ENCODE peak calls at places on chromosomes 4 and X, in five cellular contexts. S is K562, U is GM12878, P is HepG2, R is H1. V is an unnamed sample.

GRCh38 chr4:171353535-171353934 is 459.7 kb upstream of the GALNTL6 start:
- DNase-seq in P (no peak), U (no peak), S (no peak), R (no peak), V (no peak)

GRCh38 chr4:134126955-134127354 is 74.6 kb downstream of the PABPC4L start:
- DNase-seq in U (no peak), P (no peak), R (no peak), S (no peak), V (no peak)

GRCh38 chr4:112312610-112313239 is 15.6 kb downstream of the ALPK1 start:
- DNase-seq in R (no peak), U (peak), S (no peak), P (no peak), V (no peak)

GRCh38 chr4:185912779-185913178 is 100.8 kb upstream of the SORBS2 start:
- DNase-seq in U (no peak), S (no peak), P (no peak), R (no peak), V (no peak)

GRCh38 chr4:176840166-176840565 is 47.4 kb upstream of the VEGFC start:
- DNase-seq in S (no peak), P (no peak), U (no peak), R (no peak), V (no peak)

GRCh38 chrX:4238916-4239315 is 525.5 kb upstream of the PRKX start:
- DNase-seq in R (no peak), U (no peak), S (no peak), P (no peak), V (no peak)

GRCh38 chr4:113436360-113436759 is 325.2 kb downstream of the CAMK2D start:
- DNase-seq in S (no peak), P (no peak), R (no peak), U (no peak), V (no peak)

GRCh38 chrX:1453390-1453783 is 678 bp upstream of the ASMTL start:
- DNase-seq in R (no peak), P (no peak), U (no peak), S (no peak), V (no peak)

GRCh38 chr4:161992317-161992716 is 171.5 kb downstream of the FSTL5 start:
- DNase-seq in P (no peak), R (no peak), U (no peak), S (no peak), V (no peak)

GRCh38 chrX:7614616-7615015 is 228.4 kb upstream of the VCX start:
- DNase-seq in S (no peak), U (no peak), R (no peak), P (no peak), V (no peak)

GRCh38 chr4:74793757-74794340 is 474 bp downstream of the BTC start:
- DNase-seq in P (peak), S (no peak), U (no peak), R (peak), V (no peak)

DNA sequence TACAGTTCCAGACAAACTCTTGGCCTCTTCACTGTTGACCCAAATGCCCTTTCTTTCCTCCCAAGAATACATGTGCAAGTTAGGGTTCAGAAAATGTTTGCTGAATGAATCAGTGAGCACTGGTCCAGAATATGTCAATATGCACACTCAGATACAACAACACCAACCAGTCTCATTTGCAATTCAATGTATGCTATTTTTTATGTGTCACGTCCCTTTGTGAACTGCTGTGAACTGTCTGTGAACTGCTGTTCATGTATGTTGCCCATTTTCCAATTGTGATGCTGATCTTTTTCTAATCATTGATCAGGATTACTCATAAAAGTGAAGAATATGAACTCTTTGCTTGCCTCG is 17.8 kb downstream of the GAB3 start:
- DNase-seq in R (no peak), U (no peak), P (no peak), S (no peak), V (no peak)
- H3K4me2 ChIP-seq in R (no peak), U (no peak), P (no peak), S (no peak), V (no peak)

GRCh38 chr4:83922419-83922818 is 386.5 kb downstream of the GPAT3 start:
- DNase-seq in S (no peak), U (no peak), P (no peak), R (no peak), V (no peak)
- TF ChIP-seq ATF3 in S (no peak), U (no peak), P (no peak), R (no peak), V (no peak)

DNA sequence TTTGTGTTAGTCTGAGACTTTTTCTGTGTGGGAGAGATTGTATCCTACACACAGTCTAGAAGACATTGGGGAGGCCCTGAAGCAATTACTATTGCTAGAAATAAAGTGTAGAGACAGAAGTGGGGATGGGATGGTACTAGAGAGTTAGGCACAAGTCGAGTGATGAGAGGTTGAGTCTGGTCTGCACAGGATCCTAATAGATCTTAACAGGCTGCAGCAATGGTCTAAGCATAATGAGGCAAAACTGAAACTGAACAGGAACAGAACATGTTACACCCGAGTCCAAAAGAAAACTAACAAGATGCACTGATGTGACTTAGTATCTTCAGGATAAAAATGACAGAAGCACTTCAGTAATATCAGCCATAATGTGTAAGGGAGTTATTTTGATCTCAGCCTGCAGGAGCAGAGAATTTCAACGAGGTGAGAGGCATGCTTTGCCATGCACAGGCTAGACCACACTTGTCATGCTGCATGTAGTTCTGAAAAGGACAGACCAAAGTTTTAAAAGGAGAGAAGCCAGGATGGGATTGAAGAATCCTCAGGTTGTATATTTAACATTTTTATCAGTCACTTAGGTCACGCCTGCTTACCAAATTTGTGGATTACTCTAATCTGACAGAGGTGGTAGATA is 205.8 kb upstream of the BOD1L1 start:
- DNase-seq in P (no peak), U (no peak), S (no peak), R (no peak), V (no peak)
- H3K4me2 ChIP-seq in P (no peak), U (no peak), S (no peak), R (no peak), V (no peak)

GRCh38 chr4:47551682-47552081 is 66.6 kb downstream of the ATP10D start:
- DNase-seq in U (no peak), S (no peak), R (no peak), P (no peak), V (no peak)
- TF ChIP-seq ATF3 in U (no peak), S (no peak), R (no peak), P (no peak), V (no peak)

GRCh38 chrX:118724775-118725174 is 2.6 kb upstream of the IL13RA1 start:
- DNase-seq in U (no peak), S (peak), R (no peak), P (peak), V (no peak)

GRCh38 chrX:118726887-118727685 is at the start of gene IL13RA1:
- DNase-seq in S (peak), R (peak), P (peak), U (no peak), V (peak)

GRCh38 chrX:118727686-118728339 is 407 bp downstream of the IL13RA1 start:
- DNase-seq in P (peak), S (no peak), U (no peak), R (no peak), V (no peak)

GRCh38 chrX:118730500-118731247 is 3.3 kb downstream of the IL13RA1 start:
- DNase-seq in S (no peak), P (no peak), U (no peak), R (no peak), V (no peak)

GRCh38 chrX:118729043-118729652 is 1.7 kb downstream of the IL13RA1 start:
- DNase-seq in P (no peak), R (no peak), U (no peak), S (no peak), V (no peak)
- H3K4me2 ChIP-seq in P (peak), R (no peak), U (no peak), S (no peak), V (peak)

GRCh38 chr4:110792036-110792435 is 169.2 kb upstream of the PITX2 start:
- DNase-seq in S (no peak), U (no peak), P (no peak), R (no peak), V (no peak)

GRCh38 chr4:110781944-110782343 is 159.1 kb upstream of the PITX2 start:
- DNase-seq in S (no peak), P (no peak), U (no peak), R (no peak), V (no peak)

GRCh38 chr4:110787781-110788180 is 164.9 kb upstream of the PITX2 start:
- DNase-seq in S (no peak), P (no peak), U (no peak), R (no peak), V (no peak)

GRCh38 chr4:110787109-110787508 is 164.2 kb upstream of the PITX2 start:
- DNase-seq in S (no peak), R (no peak), P (no peak), U (no peak), V (no peak)
- TF ChIP-seq ATF3 in S (no peak), R (no peak), P (no peak), U (no peak), V (no peak)

DNA sequence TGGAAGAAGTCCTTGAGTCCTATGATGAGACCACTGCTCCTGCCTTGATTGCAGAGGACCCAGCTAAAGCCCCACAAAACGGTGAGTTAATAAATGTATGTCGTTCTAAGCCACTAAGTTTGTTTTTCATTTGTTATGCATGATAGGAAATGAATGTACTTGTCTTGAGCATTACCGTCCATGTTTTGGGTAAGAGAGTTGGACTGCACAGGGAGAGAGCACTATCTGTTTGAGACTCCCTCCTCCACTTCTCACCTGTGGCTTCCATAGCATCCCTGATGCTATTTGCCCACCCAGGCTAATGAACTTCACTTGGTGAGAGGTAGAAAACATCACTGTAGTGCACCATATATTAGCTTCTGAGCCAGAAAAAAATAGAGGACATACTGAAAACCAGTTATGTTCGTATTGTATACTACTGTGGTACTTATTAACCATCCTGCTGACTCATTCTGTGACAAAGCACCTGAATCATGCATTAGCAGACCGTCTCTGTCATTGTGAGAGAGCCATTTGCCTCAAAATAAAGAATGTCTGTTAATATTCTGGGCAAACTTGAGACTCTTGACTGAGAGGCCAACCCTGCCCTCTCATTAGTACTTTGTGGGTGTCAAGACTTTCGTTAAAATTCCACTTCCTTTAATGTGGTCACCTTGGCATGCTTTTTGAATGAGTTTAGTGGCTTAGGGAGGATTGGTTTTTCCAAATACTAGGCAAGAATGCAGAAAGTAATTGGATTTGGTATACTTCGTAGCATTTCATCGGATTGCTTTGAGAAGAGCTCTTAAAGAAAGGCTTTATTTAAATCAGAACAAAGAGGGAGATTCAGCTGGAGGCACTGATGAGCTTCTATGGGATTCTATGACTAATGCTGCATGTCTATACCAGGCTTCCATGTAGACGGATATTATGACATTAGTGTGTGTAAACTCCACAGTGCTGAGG is 99.3 kb upstream of the GRPR start:
- DNase-seq in P (peak), U (peak), S (no peak), R (no peak), V (peak)
- H3K4me2 ChIP-seq in P (no peak), U (peak), S (no peak), R (no peak), V (peak)